ENCODE peak calls at places on chromosomes 7 and 10, in five cellular contexts. One of them, this sample, is unnamed.

GRCh38 chr10:110717830-110718595 is 73.9 kb downstream of the RBM20 start:
- DNase-seq in dorsolateral prefrontal cortex: peak; percentile 16
- DNase-seq in right atrium auricular region: no peak
- DNase-seq in kidney: no peak
- DNase-seq in fibroblast of lung: no peak
- DNase-seq in this sample: peak; percentile 63

GRCh38 chr10:66349726-66350125 is 576.1 kb upstream of the LRRTM3 start:
- DNase-seq in dorsolateral prefrontal cortex: no peak
- DNase-seq in right atrium auricular region: no peak
- DNase-seq in kidney: no peak
- DNase-seq in fibroblast of lung: peak; percentile 8
- DNase-seq in this sample: no peak

GRCh38 chr10:126654579-126654978 is 15.9 kb downstream of the C10orf90 start:
- DNase-seq in dorsolateral prefrontal cortex: no peak
- DNase-seq in right atrium auricular region: no peak
- DNase-seq in kidney: no peak
- DNase-seq in fibroblast of lung: no peak
- DNase-seq in this sample: no peak

GRCh38 chr7:122802211-122802833 is 83.9 kb downstream of the CADPS2 start:
- DNase-seq in dorsolateral prefrontal cortex: no peak
- DNase-seq in right atrium auricular region: no peak
- DNase-seq in kidney: no peak
- DNase-seq in fibroblast of lung: no peak
- DNase-seq in this sample: no peak

GRCh38 chr10:110992011-110992800 is 72.8 kb downstream of the SHOC2 start:
- DNase-seq in dorsolateral prefrontal cortex: no peak
- DNase-seq in right atrium auricular region: no peak
- DNase-seq in kidney: no peak
- DNase-seq in fibroblast of lung: no peak
- DNase-seq in this sample: no peak

GRCh38 chr10:17473228-17473950 is 19.0 kb upstream of the ST8SIA6 start:
- DNase-seq in dorsolateral prefrontal cortex: no peak
- DNase-seq in right atrium auricular region: no peak
- DNase-seq in kidney: no peak
- DNase-seq in fibroblast of lung: no peak
- DNase-seq in this sample: no peak

GRCh38 chr7:136741941-136742340 is 126.5 kb upstream of the CHRM2 start:
- DNase-seq in dorsolateral prefrontal cortex: no peak
- DNase-seq in right atrium auricular region: no peak
- DNase-seq in kidney: no peak
- DNase-seq in fibroblast of lung: no peak
- DNase-seq in this sample: no peak

GRCh38 chr7:13032524-13032923 is 345.1 kb downstream of the ARL4A start:
- DNase-seq in dorsolateral prefrontal cortex: no peak
- DNase-seq in right atrium auricular region: no peak
- DNase-seq in kidney: no peak
- DNase-seq in fibroblast of lung: no peak
- DNase-seq in this sample: no peak

GRCh38 chr10:132397671-132398565 is 918 bp downstream of the PWWP2B start:
- DNase-seq in dorsolateral prefrontal cortex: no peak
- DNase-seq in right atrium auricular region: peak; percentile 81
- DNase-seq in kidney: peak; percentile 85
- DNase-seq in fibroblast of lung: peak; percentile 60
- DNase-seq in this sample: no peak

GRCh38 chr10:104925232-104925851 is 284.3 kb downstream of the SORCS3 start:
- DNase-seq in dorsolateral prefrontal cortex: peak; percentile 53
- DNase-seq in right atrium auricular region: no peak
- DNase-seq in kidney: no peak
- DNase-seq in fibroblast of lung: peak; percentile 42
- DNase-seq in this sample: no peak

GRCh38 chr10:47239211-47239610 is 60.8 kb upstream of the GDF10 start:
- DNase-seq in dorsolateral prefrontal cortex: no peak
- DNase-seq in right atrium auricular region: no peak
- DNase-seq in kidney: no peak
- DNase-seq in fibroblast of lung: no peak
- DNase-seq in this sample: peak; percentile 24

GRCh38 chr7:157768198-157768597 is 431.4 kb downstream of the DNAJB6 start:
- DNase-seq in dorsolateral prefrontal cortex: no peak
- DNase-seq in right atrium auricular region: no peak
- DNase-seq in kidney: peak; percentile 37
- DNase-seq in fibroblast of lung: no peak
- DNase-seq in this sample: no peak

GRCh38 chr7:41698726-41699125 is 4.2 kb downstream of the INHBA start:
- DNase-seq in dorsolateral prefrontal cortex: no peak
- DNase-seq in right atrium auricular region: no peak
- DNase-seq in kidney: no peak
- DNase-seq in fibroblast of lung: peak; percentile 68
- DNase-seq in this sample: no peak

GRCh38 chr7:142774826-142775225 is 4.1 kb downstream of the PRSS2 start:
- DNase-seq in dorsolateral prefrontal cortex: no peak
- DNase-seq in right atrium auricular region: no peak
- DNase-seq in kidney: no peak
- DNase-seq in fibroblast of lung: no peak
- DNase-seq in this sample: no peak

GRCh38 chr10:102463983-102464382 is 12.6 kb upstream of the C10orf95 start:
- DNase-seq in dorsolateral prefrontal cortex: no peak
- DNase-seq in right atrium auricular region: no peak
- DNase-seq in kidney: no peak
- DNase-seq in fibroblast of lung: no peak
- DNase-seq in this sample: no peak

GRCh38 chr10:98028168-98028770 is 2.2 kb downstream of the CRTAC1 start:
- DNase-seq in dorsolateral prefrontal cortex: peak; percentile 67
- DNase-seq in right atrium auricular region: peak; percentile 63
- DNase-seq in kidney: no peak
- DNase-seq in fibroblast of lung: peak; percentile 40
- DNase-seq in this sample: no peak

GRCh38 chr10:12448729-12449391 is 99.5 kb downstream of the CAMK1D start:
- DNase-seq in dorsolateral prefrontal cortex: no peak
- DNase-seq in right atrium auricular region: no peak
- DNase-seq in kidney: no peak
- DNase-seq in fibroblast of lung: peak; percentile 72
- DNase-seq in this sample: no peak

GRCh38 chr7:120996333-120996982 is 7.9 kb downstream of the CPED1 start:
- DNase-seq in dorsolateral prefrontal cortex: peak; percentile 52
- DNase-seq in right atrium auricular region: peak; percentile 84
- DNase-seq in kidney: no peak
- DNase-seq in fibroblast of lung: peak; percentile 96
- DNase-seq in this sample: no peak

GRCh38 chr7:46999866-47000265 is 582.0 kb downstream of the TNS3 start:
- DNase-seq in dorsolateral prefrontal cortex: no peak
- DNase-seq in right atrium auricular region: no peak
- DNase-seq in kidney: no peak
- DNase-seq in fibroblast of lung: no peak
- DNase-seq in this sample: no peak
- H3K27ac ChIP-seq in dorsolateral prefrontal cortex: no peak overlapping the region
- H3K27ac ChIP-seq in right atrium auricular region: no peak overlapping the region
- H3K27ac ChIP-seq in kidney: no peak overlapping the region
- H3K27ac ChIP-seq in fibroblast of lung: no peak overlapping the region
- H3K27ac ChIP-seq in this sample: no peak overlapping the region

DNA sequence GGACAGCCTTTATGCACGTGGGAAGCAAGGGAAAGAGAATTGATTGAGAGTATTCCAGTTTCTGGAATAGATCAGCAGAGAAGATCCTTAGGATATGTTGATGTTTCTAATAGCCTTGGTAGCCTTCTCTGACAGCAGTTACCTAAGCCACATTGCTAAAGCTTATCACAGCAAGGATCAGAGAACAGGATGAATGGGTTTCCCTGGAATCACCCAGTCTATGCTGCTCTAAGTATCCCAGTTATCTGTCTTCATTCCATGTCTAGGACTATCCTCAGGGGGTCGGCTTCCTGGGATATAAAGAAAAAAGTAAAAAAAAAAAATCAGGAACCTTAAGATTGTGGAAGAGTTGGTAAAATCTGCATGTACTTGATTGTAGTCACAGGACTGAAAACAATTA is 352.0 kb upstream of the AKR1E2 start:
- DNase-seq in dorsolateral prefrontal cortex: no peak
- DNase-seq in right atrium auricular region: no peak
- DNase-seq in kidney: no peak
- DNase-seq in fibroblast of lung: no peak
- DNase-seq in this sample: no peak
- H3K4me3 ChIP-seq in dorsolateral prefrontal cortex: no peak overlapping the region
- H3K4me3 ChIP-seq in right atrium auricular region: no peak overlapping the region
- H3K4me3 ChIP-seq in kidney: no peak overlapping the region
- H3K4me3 ChIP-seq in fibroblast of lung: no peak overlapping the region
- H3K4me3 ChIP-seq in this sample: no peak overlapping the region

GRCh38 chr10:99681553-99681952 is 22.2 kb downstream of the ENTPD7 start:
- DNase-seq in dorsolateral prefrontal cortex: no peak
- DNase-seq in right atrium auricular region: no peak
- DNase-seq in kidney: no peak
- DNase-seq in fibroblast of lung: peak; percentile 92
- DNase-seq in this sample: no peak

GRCh38 chr10:99682032-99682431 is 22.7 kb downstream of the ENTPD7 start:
- DNase-seq in dorsolateral prefrontal cortex: no peak
- DNase-seq in right atrium auricular region: no peak
- DNase-seq in kidney: no peak
- DNase-seq in fibroblast of lung: no peak
- DNase-seq in this sample: no peak

GRCh38 chr10:99685232-99686041 is 26.1 kb downstream of the ENTPD7 start:
- DNase-seq in dorsolateral prefrontal cortex: no peak
- DNase-seq in right atrium auricular region: no peak
- DNase-seq in kidney: no peak
- DNase-seq in fibroblast of lung: no peak
- DNase-seq in this sample: no peak

GRCh38 chr10:99678921-99679320 is 19.6 kb downstream of the ENTPD7 start:
- DNase-seq in dorsolateral prefrontal cortex: no peak
- DNase-seq in right atrium auricular region: no peak
- DNase-seq in kidney: no peak
- DNase-seq in fibroblast of lung: no peak
- DNase-seq in this sample: no peak

GRCh38 chr10:99682752-99683151 is 23.4 kb downstream of the ENTPD7 start:
- DNase-seq in dorsolateral prefrontal cortex: no peak
- DNase-seq in right atrium auricular region: no peak
- DNase-seq in kidney: no peak
- DNase-seq in fibroblast of lung: no peak
- DNase-seq in this sample: no peak
- TF ChIP-seq CTCF in dorsolateral prefrontal cortex: no peak
- TF ChIP-seq CTCF in right atrium auricular region: no peak
- TF ChIP-seq CTCF in kidney: peak; percentile 26
- TF ChIP-seq CTCF in fibroblast of lung: no peak
- TF ChIP-seq CTCF in this sample: no peak

DNA sequence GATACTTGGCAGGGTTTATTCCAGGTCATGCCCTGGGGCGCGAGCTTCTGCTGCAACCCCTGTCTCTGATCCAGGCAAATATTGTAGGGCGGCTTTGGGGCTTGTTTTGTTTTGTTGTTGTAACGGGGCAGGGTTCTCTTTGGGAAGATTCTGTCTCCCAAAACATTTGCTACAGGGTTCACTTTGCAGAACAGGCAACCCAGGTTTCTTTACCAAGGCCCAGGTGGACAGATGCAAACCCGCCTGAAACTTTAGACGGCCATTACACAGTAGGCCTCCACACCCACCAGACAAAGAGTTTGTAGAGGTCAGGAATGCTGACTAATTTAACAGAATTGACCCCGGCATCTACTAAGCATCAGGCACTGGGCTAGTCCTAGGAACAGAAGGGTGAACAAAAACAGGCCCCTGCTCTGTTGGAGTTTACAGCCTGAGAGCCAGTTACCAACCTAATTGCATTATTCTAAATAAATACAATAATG is 570 bp upstream of the CDCA7L start:
- DNase-seq in dorsolateral prefrontal cortex: no peak
- DNase-seq in right atrium auricular region: no peak
- DNase-seq in kidney: no peak
- DNase-seq in fibroblast of lung: no peak
- DNase-seq in this sample: no peak
- H3K27ac ChIP-seq in dorsolateral prefrontal cortex: peak overlapping the region; percentile 86
- H3K27ac ChIP-seq in right atrium auricular region: peak overlapping the region; percentile 88
- H3K27ac ChIP-seq in kidney: no peak overlapping the region
- H3K27ac ChIP-seq in fibroblast of lung: peak overlapping the region; percentile 92
- H3K27ac ChIP-seq in this sample: no peak overlapping the region

GRCh38 chr7:132861424-132861823 is 220.5 kb downstream of the CHCHD3 start:
- DNase-seq in dorsolateral prefrontal cortex: no peak
- DNase-seq in right atrium auricular region: no peak
- DNase-seq in kidney: no peak
- DNase-seq in fibroblast of lung: no peak
- DNase-seq in this sample: no peak
- H3K4me3 ChIP-seq in dorsolateral prefrontal cortex: no peak overlapping the region
- H3K4me3 ChIP-seq in right atrium auricular region: no peak overlapping the region
- H3K4me3 ChIP-seq in kidney: no peak overlapping the region
- H3K4me3 ChIP-seq in fibroblast of lung: no peak overlapping the region
- H3K4me3 ChIP-seq in this sample: no peak overlapping the region

GRCh38 chr7:93920496-93921189 is 892 bp upstream of the GNG11 start:
- DNase-seq in dorsolateral prefrontal cortex: no peak
- DNase-seq in right atrium auricular region: no peak
- DNase-seq in kidney: no peak
- DNase-seq in fibroblast of lung: peak; percentile 16
- DNase-seq in this sample: no peak

GRCh38 chr7:93923946-93924345 is 2.4 kb downstream of the GNG11 start:
- DNase-seq in dorsolateral prefrontal cortex: no peak
- DNase-seq in right atrium auricular region: no peak
- DNase-seq in kidney: no peak
- DNase-seq in fibroblast of lung: peak; percentile 23
- DNase-seq in this sample: no peak

GRCh38 chr7:93923291-93923690 is 1.8 kb downstream of the GNG11 start:
- DNase-seq in dorsolateral prefrontal cortex: no peak
- DNase-seq in right atrium auricular region: no peak
- DNase-seq in kidney: no peak
- DNase-seq in fibroblast of lung: peak; percentile 32
- DNase-seq in this sample: no peak

GRCh38 chr7:93921190-93921585 is 347 bp upstream of the GNG11 start:
- DNase-seq in dorsolateral prefrontal cortex: no peak
- DNase-seq in right atrium auricular region: no peak
- DNase-seq in kidney: no peak
- DNase-seq in fibroblast of lung: peak; percentile 5
- DNase-seq in this sample: no peak

GRCh38 chr7:93921607-93922446 is at the start of gene GNG11:
- DNase-seq in dorsolateral prefrontal cortex: peak; percentile 29
- DNase-seq in right atrium auricular region: peak; percentile 79
- DNase-seq in kidney: peak; percentile 92
- DNase-seq in fibroblast of lung: peak; percentile 74
- DNase-seq in this sample: peak; percentile 88
- TF ChIP-seq CTCF in dorsolateral prefrontal cortex: peak; percentile 16
- TF ChIP-seq CTCF in right atrium auricular region: peak; percentile 14
- TF ChIP-seq CTCF in kidney: no peak
- TF ChIP-seq CTCF in fibroblast of lung: no peak
- TF ChIP-seq CTCF in this sample: no peak

GRCh38 chr7:26735976-26736600 is 128.3 kb downstream of the SKAP2 start:
- DNase-seq in dorsolateral prefrontal cortex: no peak
- DNase-seq in right atrium auricular region: no peak
- DNase-seq in kidney: no peak
- DNase-seq in fibroblast of lung: no peak
- DNase-seq in this sample: no peak
- H3K27ac ChIP-seq in dorsolateral prefrontal cortex: no peak overlapping the region
- H3K27ac ChIP-seq in right atrium auricular region: no peak overlapping the region
- H3K27ac ChIP-seq in kidney: no peak overlapping the region
- H3K27ac ChIP-seq in fibroblast of lung: no peak overlapping the region
- H3K27ac ChIP-seq in this sample: no peak overlapping the region

This sample was measured in coronary artery.